ENCODE peak calls at places on chromosomes 1 and 21, in five cellular contexts. L, U, Q, D and G are unnamed samples.

GRCh38 chr1:203161175-203161574 is 14.5 kb downstream of the MYBPH start:
- DNase-seq in L (no peak), U (no peak), Q (no peak), D (no peak), G (no peak)

GRCh38 chr21:45417256-45417950 is 12.4 kb downstream of the COL18A1 start:
- DNase-seq in U (no peak), D (peak; percentile 33), L (no peak), Q (no peak), G (no peak)

GRCh38 chr1:186498695-186499389 is 37.9 kb upstream of the PDC start:
- DNase-seq in D (no peak), Q (no peak), L (no peak), U (no peak), G (peak; percentile 86)

GRCh38 chr1:119968068-119968492 is 71.8 kb upstream of the ADAM30 start:
- DNase-seq in L (peak; percentile 66), Q (peak; percentile 74), U (peak; percentile 45), D (peak; percentile 57), G (peak; percentile 48)

GRCh38 chr1:34865981-34866761 is 6.6 kb upstream of the SMIM12 start:
- DNase-seq in D (peak; percentile 92), U (peak; percentile 77), Q (peak; percentile 88), L (peak; percentile 93), G (peak; percentile 33)

GRCh38 chr1:58006421-58007032 is 540.0 kb downstream of the OMA1 start:
- DNase-seq in U (no peak), Q (no peak), D (no peak), L (no peak), G (no peak)

GRCh38 chr1:47859092-47859743 is 138.0 kb downstream of the TRABD2B start:
- DNase-seq in Q (no peak), U (no peak), D (no peak), L (no peak), G (no peak)

GRCh38 chr1:24155011-24155782 is 12.3 kb upstream of the IL22RA1 start:
- DNase-seq in L (no peak), Q (peak; percentile 39), D (peak; percentile 58), U (no peak), G (no peak)

GRCh38 chr1:200006711-200007110 is 20.8 kb upstream of the NR5A2 start:
- DNase-seq in L (no peak), D (no peak), Q (no peak), U (no peak), G (no peak)

GRCh38 chr1:151553659-151554058 is 13.6 kb downstream of the TUFT1 start:
- DNase-seq in D (no peak), U (no peak), L (no peak), Q (no peak), G (peak; percentile 53)

GRCh38 chr1:183227963-183228649 is 42.0 kb downstream of the LAMC2 start:
- DNase-seq in Q (peak; percentile 77), L (peak; percentile 69), U (peak; percentile 43), D (no peak), G (peak; percentile 30)

GRCh38 chr21:33373451-33373850 is 29.8 kb upstream of the IFNGR2 start:
- DNase-seq in U (no peak), L (no peak), Q (no peak), D (no peak), G (peak; percentile 48)

GRCh38 chr1:181010789-181011188 is 11.9 kb downstream of the STX6 start:
- DNase-seq in Q (no peak), L (no peak), U (no peak), D (no peak), G (peak; percentile 59)

GRCh38 chr21:28587748-28588147 is 404.9 kb downstream of the LTN1 start:
- DNase-seq in D (no peak), U (no peak), Q (no peak), L (no peak), G (peak; percentile 27)

GRCh38 chr1:89790592-89790991 is 30.2 kb upstream of the LRRC8D start:
- DNase-seq in U (no peak), Q (no peak), D (no peak), L (no peak), G (no peak)

GRCh38 chr1:78527706-78528105 is 36.9 kb downstream of the PTGFR start:
- DNase-seq in U (no peak), D (no peak), Q (no peak), L (no peak), G (peak; percentile 17)

GRCh38 chr1:116506132-116507004 is 64.5 kb downstream of the CD58 start:
- DNase-seq in Q (no peak), D (no peak), L (no peak), U (no peak), G (no peak)

GRCh38 chr1:145706282-145706681 is 886 bp downstream of the PDZK1 start:
- DNase-seq in L (no peak), Q (no peak), U (no peak), D (no peak), G (peak; percentile 91)

GRCh38 chr21:36980280-36981048 is 14.0 kb upstream of the HLCS start:
- DNase-seq in Q (peak; percentile 38), L (peak; percentile 43), U (no peak), D (peak; percentile 61), G (no peak)

GRCh38 chr1:159854101-159854692 is 8.3 kb downstream of the VSIG8 start:
- DNase-seq in Q (peak; percentile 45), D (peak; percentile 86), U (peak; percentile 87), L (peak; percentile 71), G (no peak)

GRCh38 chr1:161176468-161177111 is 717 bp downstream of the B4GALT3 start:
- DNase-seq in L (no peak), D (no peak), U (no peak), Q (no peak), G (no peak)

GRCh38 chr1:213669964-213670691 is 317.6 kb upstream of the PROX1 start:
- DNase-seq in Q (no peak), L (no peak), U (no peak), D (peak; percentile 73), G (no peak)

GRCh38 chr1:31434979-31435378 is 22.0 kb downstream of the SERINC2 start:
- DNase-seq in L (no peak), U (no peak), Q (no peak), D (no peak), G (no peak)

GRCh38 chr1:67618285-67619018 is 66.5 kb upstream of the GADD45A start:
- DNase-seq in Q (no peak), D (no peak), U (peak; percentile 79), L (no peak), G (peak; percentile 74)

GRCh38 chr1:213123532-213123931 is 72.5 kb downstream of the RPS6KC1 start:
- DNase-seq in U (no peak), L (no peak), D (no peak), Q (no peak), G (peak; percentile 60)

GRCh38 chr1:24387636-24388035 is 25.9 kb downstream of the STPG1 start:
- DNase-seq in L (no peak), D (no peak), Q (no peak), U (no peak), G (no peak)

GRCh38 chr1:1079408-1080121 is 5.5 kb upstream of the RNF223 start:
- DNase-seq in Q (peak; percentile 74), L (peak; percentile 61), U (peak; percentile 24), D (peak; percentile 75), G (peak; percentile 96)

GRCh38 chr1:52918201-52918600 is 3.3 kb downstream of the ECHDC2 start:
- DNase-seq in U (no peak), L (no peak), Q (no peak), D (no peak), G (no peak)

GRCh38 chr1:41268154-41268770 is 26.2 kb upstream of the SCMH1 start:
- DNase-seq in D (peak; percentile 69), Q (peak; percentile 88), U (peak; percentile 64), L (peak; percentile 89), G (peak; percentile 55)

GRCh38 chr1:162175393-162175792 is 105.9 kb downstream of the NOS1AP start:
- DNase-seq in L (peak; percentile 35), U (no peak), Q (peak; percentile 36), D (no peak), G (no peak)

GRCh38 chr1:89905391-89906058 is 84.7 kb downstream of the LRRC8D start:
- DNase-seq in D (no peak), U (no peak), L (no peak), Q (no peak), G (no peak)

GRCh38 chr1:179183857-179184256 is 45.6 kb downstream of the ABL2 start:
- DNase-seq in Q (no peak), U (no peak), D (no peak), L (no peak), G (no peak)

GRCh38 chr1:66996018-66996682 is 57.8 kb downstream of the SLC35D1 start:
- DNase-seq in D (no peak), U (peak; percentile 66), Q (peak; percentile 59), L (peak; percentile 49), G (peak; percentile 59)

GRCh38 chr1:150366416-150367296 is 2.7 kb downstream of the RPRD2 start:
- DNase-seq in L (no peak), U (no peak), Q (no peak), D (no peak), G (peak; percentile 20)

GRCh38 chr1:213162338-213162737 is 111.3 kb downstream of the RPS6KC1 start:
- DNase-seq in L (no peak), Q (no peak), D (no peak), U (peak; percentile 86), G (peak; percentile 22)

GRCh38 chr1:40411294-40411693 is 37.8 kb downstream of the SMAP2 start:
- DNase-seq in D (no peak), Q (no peak), L (no peak), U (no peak), G (peak; percentile 8)

GRCh38 chr1:15820478-15820877 is 13.0 kb upstream of the UQCRHL start:
- DNase-seq in Q (no peak), U (no peak), D (no peak), L (no peak), G (no peak)

GRCh38 chr1:92240034-92240433 is 22.3 kb downstream of the C1orf146 start:
- DNase-seq in U (no peak), Q (no peak), L (no peak), D (no peak), G (peak; percentile 18)

DNA sequence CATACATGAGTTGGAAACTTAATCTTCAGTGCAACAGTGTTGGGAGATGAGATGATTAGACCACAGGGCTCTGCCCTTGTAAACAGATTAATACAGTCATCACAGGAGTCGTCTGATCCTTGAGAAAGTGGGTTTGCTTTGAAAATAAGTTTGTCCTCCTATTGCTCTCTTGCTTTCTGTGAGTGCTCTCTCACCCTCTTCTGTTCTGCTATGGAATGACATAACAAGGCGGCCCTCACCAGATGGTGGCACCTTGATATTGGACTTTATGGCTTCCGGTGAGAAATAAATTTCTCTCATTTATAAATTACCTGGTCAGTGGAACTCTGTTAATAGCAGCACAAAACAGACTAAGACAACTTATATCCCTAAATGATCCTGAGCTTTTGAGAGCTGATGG is 353.6 kb downstream of the BRINP3 start:
- DNase-seq in L (no peak), D (no peak), U (no peak), Q (no peak), G (no peak)
- TF ChIP-seq CTCF in L (no peak), D (no peak), U (no peak), Q (no peak), G (no peak)

GRCh38 chr1:224245188-224245587 is 62.1 kb downstream of the DEGS1 start:
- DNase-seq in L (no peak), Q (peak; percentile 15), U (peak; percentile 68), D (peak; percentile 72), G (no peak)
- TF ChIP-seq CTCF in L (no peak), Q (no peak), U (no peak), D (no peak), G (no peak)

GRCh38 chr1:188128761-188129160 is 1300.0 kb downstream of the PLA2G4A start:
- DNase-seq in U (no peak), D (no peak), L (no peak), Q (no peak), G (peak; percentile 73)
- TF ChIP-seq CTCF in U (no peak), D (no peak), L (no peak), Q (no peak), G (peak; percentile 72)

GRCh38 chr1:21508580-21509350 is 458 bp upstream of the ALPL start:
- DNase-seq in D (peak; percentile 69), L (peak; percentile 96), U (peak; percentile 32), Q (peak; percentile 89), G (no peak)
- TF ChIP-seq CTCF in D (peak; percentile 25), L (peak; percentile 37), U (peak; percentile 36), Q (peak; percentile 56), G (peak; percentile 75)

GRCh38 chr1:152870831-152871730 is 7.0 kb upstream of the SMCP start:
- DNase-seq in U (no peak), Q (peak; percentile 57), L (peak; percentile 12), D (no peak), G (peak; percentile 42)
- TF ChIP-seq CTCF in U (no peak), Q (peak; percentile 68), L (peak; percentile 24), D (no peak), G (peak; percentile 79)